ENCODE peak calls at places on chromosomes 4 and X, in five cellular contexts. J is aorta; H is colonic mucosa; U is nephron progenitor cell; X is stimulated activated CD4-positive, alpha-beta T cell treated with anti-CD3 and anti-CD28 coated beads, Interleukin-2, amount 100 ng/mL, for 24 hours. E is an unnamed sample.

GRCh38 chr4:3641501-3641900 is 109.3 kb upstream of the LRPAP1 start:
- DNase-seq in H (no peak), X (no peak), U (no peak), J (no peak), E (no peak)

GRCh38 chr4:122500852-122501501 is 44.5 kb upstream of the IL2 start:
- DNase-seq in H (no peak), U (no peak), X (no peak), J (no peak), E (no peak)

GRCh38 chrX:103556941-103557340 is 28.4 kb upstream of the TCEAL4 start:
- DNase-seq in H (no peak), X (no peak), U (no peak), J (no peak), E (no peak)

GRCh38 chr4:185794637-185795036 is 17.4 kb downstream of the SORBS2 start:
- DNase-seq in H (no peak), U (no peak), X (no peak), J (no peak), E (no peak)

GRCh38 chrX:39821011-39821708 is 276.6 kb downstream of the BCOR start:
- DNase-seq in H (no peak), U (peak), J (peak), X (peak), E (no peak)

GRCh38 chr4:185283723-185284122 is 74.3 kb downstream of the SNX25 start:
- DNase-seq in X (no peak), H (no peak), J (no peak), U (no peak), E (no peak)

GRCh38 chr4:16914208-16914607 is 15.8 kb upstream of the LDB2 start:
- DNase-seq in U (no peak), J (no peak), X (no peak), H (no peak), E (no peak)

GRCh38 chrX:77572322-77572721 is 125.1 kb downstream of the FGF16 start:
- DNase-seq in H (no peak), U (no peak), X (no peak), J (no peak), E (no peak)

GRCh38 chr4:123919576-123920098 is 523.0 kb downstream of the SPRY1 start:
- DNase-seq in U (no peak), X (no peak), H (no peak), J (no peak), E (no peak)

GRCh38 chrX:105323951-105324350 is 103.5 kb upstream of the TEX13A start:
- DNase-seq in H (no peak), X (no peak), J (no peak), U (no peak), E (no peak)

GRCh38 chrX:3690140-3690539 is 23.3 kb downstream of the PRKX start:
- DNase-seq in U (no peak), X (no peak), H (no peak), J (no peak), E (no peak)

GRCh38 chr4:7761720-7762119 is 177.9 kb downstream of the AFAP1 start:
- DNase-seq in J (peak), X (peak), H (peak), U (peak), E (peak)

GRCh38 chr4:41214158-41215146 is at the start of gene APBB2:
- DNase-seq in J (peak), X (peak), H (peak), U (peak), E (peak)

GRCh38 chr4:34572026-34572425 is 1672.3 kb downstream of the ARAP2 start:
- DNase-seq in X (no peak), U (no peak), J (no peak), H (no peak), E (no peak)

GRCh38 chr4:77880784-77881183 is 18.2 kb downstream of the MRPL1 start:
- DNase-seq in U (no peak), X (no peak), H (no peak), J (no peak), E (no peak)

GRCh38 chrX:102745513-102746133 is 25.1 kb downstream of the GPRASP3 start:
- DNase-seq in J (no peak), X (peak), H (no peak), U (no peak), E (no peak)

GRCh38 chr4:46450556-46450955 is 60.6 kb upstream of the GABRA2 start:
- DNase-seq in H (no peak), U (no peak), X (no peak), J (no peak), E (no peak)

GRCh38 chr4:8232748-8233147 is 33.7 kb downstream of the SH3TC1 start:
- DNase-seq in U (no peak), X (no peak), H (no peak), J (no peak), E (no peak)

GRCh38 chrX:103002576-103002975 is 61.4 kb downstream of the BEX1 start:
- DNase-seq in H (no peak), J (no peak), U (no peak), X (no peak), E (no peak)

GRCh38 chr4:13548059-13548983 is 4.0 kb upstream of the NKX3-2 start:
- DNase-seq in H (no peak), U (no peak), X (no peak), J (no peak), E (no peak)

GRCh38 chr4:17030543-17030942 is 132.1 kb upstream of the LDB2 start:
- DNase-seq in J (no peak), H (no peak), U (no peak), X (no peak), E (no peak)